ENCODE peak calls at places on chromosomes 5 and 9, in ten cellular contexts. G is fibroblast of pulmonary artery, T is pancreas, H is fibroblast of lung, Y is nephron progenitor cell, S is PC-9, J is kidney, K is fibroblast of mammary gland, D is heart left ventricle, L is neural progenitor cell. B is an unnamed sample.

GRCh38 chr5:101429241-101429640 is 526.2 kb upstream of the ST8SIA4 start:
- DNase-seq in H (peak; percentile 79), J (no peak), D (no peak), K (peak; percentile 74), T (no peak), S (no peak), Y (no peak), L (no peak), G (peak; percentile 13), B (no peak)

GRCh38 chr9:34650816-34651215 is 1.2 kb upstream of the IL11RA start:
- DNase-seq in S (no peak), T (no peak), G (peak; percentile 40), H (peak; percentile 46), J (no peak), D (no peak), L (no peak), K (peak; percentile 40), Y (no peak), B (no peak)

GRCh38 chr5:22649076-22649475 is 204.1 kb downstream of the CDH12 start:
- DNase-seq in H (no peak), T (peak; percentile 12), Y (no peak), K (no peak), J (no peak), G (peak; percentile 65), S (peak; percentile 7), D (no peak), L (no peak), B (peak; percentile 23)

GRCh38 chr5:10859393-10860195 is 98.6 kb upstream of the DAP start:
- DNase-seq in H (no peak), K (no peak), J (no peak), G (no peak), Y (peak; percentile 34), S (no peak), L (peak; percentile 45), T (no peak), D (no peak), B (no peak)

GRCh38 chr9:124735121-124735520 is 36.0 kb downstream of the NR6A1 start:
- DNase-seq in Y (no peak), G (peak; percentile 75), J (no peak), D (no peak), T (no peak), L (no peak), S (peak; percentile 45), K (peak; percentile 47), H (peak; percentile 85), B (peak; percentile 48)

GRCh38 chr9:105070176-105070575 is 142.2 kb upstream of the ABCA1 start:
- DNase-seq in S (no peak), J (no peak), D (no peak), L (no peak), G (peak; percentile 31), H (peak; percentile 62), K (no peak), T (no peak), Y (no peak), B (no peak)

GRCh38 chr9:33375841-33376321 is 26.5 kb downstream of the AQP7 start:
- DNase-seq in Y (no peak), J (no peak), S (no peak), H (no peak), L (no peak), D (no peak), T (no peak), K (peak; percentile 29), G (peak; percentile 59), B (no peak)

GRCh38 chr5:5665225-5666075 is 243.0 kb downstream of the ICE1 start:
- DNase-seq in S (no peak), H (peak; percentile 23), K (no peak), J (no peak), D (no peak), T (no peak), L (no peak), Y (no peak), G (no peak), B (peak; percentile 78)

GRCh38 chr9:85640425-85640824 is 101.3 kb downstream of the AGTPBP1 start:
- DNase-seq in L (no peak), Y (no peak), J (no peak), K (no peak), T (no peak), S (no peak), G (no peak), D (no peak), H (no peak), B (no peak)

GRCh38 chr5:28766565-28767158 is 1728.3 kb upstream of the CDH9 start:
- DNase-seq in T (no peak), S (peak; percentile 23), D (no peak), Y (peak; percentile 25), G (peak; percentile 69), J (no peak), H (peak; percentile 35), L (peak; percentile 51), K (peak; percentile 36), B (peak; percentile 69)

GRCh38 chr9:115202960-115203751 is 85.2 kb upstream of the TNC start:
- DNase-seq in G (peak; percentile 31), H (peak; percentile 87), T (no peak), S (no peak), L (no peak), K (peak; percentile 99), J (no peak), Y (no peak), D (no peak), B (no peak)

GRCh38 chr5:129114539-129115193 is 20.1 kb downstream of the ISOC1 start:
- DNase-seq in Y (no peak), K (no peak), T (no peak), S (no peak), L (no peak), G (no peak), H (no peak), J (no peak), D (no peak), B (no peak)

DNA sequence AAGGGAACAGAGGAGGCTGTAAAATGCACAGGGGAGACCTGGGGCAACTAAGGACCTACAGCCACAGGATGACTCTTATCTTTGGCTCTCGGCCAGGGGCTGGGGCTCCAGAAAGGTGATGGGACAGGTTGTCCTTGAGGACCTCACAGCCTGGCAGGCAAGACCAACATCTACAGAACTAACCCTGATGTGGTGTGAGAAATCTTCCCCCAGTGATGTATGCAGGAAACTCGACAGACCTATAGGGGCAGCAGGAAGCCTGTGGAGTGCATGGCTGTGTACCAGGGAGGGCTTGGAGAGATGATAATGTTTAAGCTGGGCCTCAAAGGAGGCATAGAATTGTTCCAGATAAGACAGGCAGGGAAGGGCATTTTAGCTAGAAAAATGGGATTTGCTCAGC is 68.4 kb upstream of the SLC25A51 start:
- DNase-seq in H (peak; percentile 39), D (peak; percentile 47), K (no peak), L (peak; percentile 29), Y (no peak), S (no peak), G (peak; percentile 48), T (peak; percentile 43), J (peak; percentile 41), B (peak; percentile 21)
- TF ChIP-seq CTCF in H (no peak), D (no peak), K (peak; percentile 29), L (peak; percentile 19), Y (peak; percentile 7), S (no peak), G (peak; percentile 41), T (no peak), J (no peak), B (no peak)

GRCh38 chr5:149828161-149829011 is 98.3 kb downstream of the PPARGC1B start:
- DNase-seq in H (peak; percentile 84), T (peak; percentile 63), J (peak; percentile 90), D (peak; percentile 86), L (peak; percentile 93), G (peak; percentile 98), Y (peak; percentile 93), K (peak; percentile 93), S (peak; percentile 87), B (peak; percentile 99)

GRCh38 chr5:149827501-149827990 is 97.4 kb downstream of the PPARGC1B start:
- DNase-seq in H (no peak), G (no peak), Y (no peak), T (no peak), S (no peak), L (no peak), J (no peak), D (no peak), K (no peak), B (no peak)

GRCh38 chr5:149830579-149830978 is 100.5 kb downstream of the PPARGC1B start:
- DNase-seq in S (no peak), K (no peak), Y (no peak), G (no peak), L (no peak), T (no peak), H (no peak), D (no peak), J (no peak), B (no peak)

GRCh38 chr5:149831492-149831891 is 101.4 kb downstream of the PPARGC1B start:
- DNase-seq in K (peak; percentile 48), G (peak; percentile 39), T (no peak), S (peak; percentile 7), D (no peak), J (no peak), Y (no peak), H (peak; percentile 29), L (no peak), B (peak; percentile 74)

DNA sequence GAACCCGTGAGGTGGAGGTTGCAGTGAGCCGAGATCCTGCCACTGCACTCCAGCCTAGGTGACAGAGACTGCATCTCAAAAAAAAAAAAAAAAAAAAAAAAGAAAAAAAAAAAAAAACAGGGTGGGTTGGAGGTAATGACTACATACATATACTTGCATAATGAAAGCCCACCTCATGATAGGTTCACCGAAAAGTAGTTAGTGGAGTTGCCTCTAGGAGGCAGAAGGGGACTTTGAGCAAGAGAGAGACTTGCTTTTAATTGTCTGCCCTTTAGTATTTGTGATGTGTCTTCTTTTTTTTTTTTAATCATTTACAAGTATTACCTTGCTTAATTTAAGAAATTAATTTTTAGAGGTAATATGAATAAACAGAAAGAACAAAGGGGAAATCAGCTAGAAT is 99.8 kb downstream of the PPARGC1B start:
- DNase-seq in L (peak; percentile 33), Y (no peak), D (no peak), J (no peak), S (no peak), G (no peak), T (no peak), K (peak; percentile 22), H (no peak), B (peak; percentile 26)
- TF ChIP-seq CTCF in L (peak; percentile 44), Y (peak; percentile 21), D (peak; percentile 8), J (no peak), S (peak; percentile 22), G (peak; percentile 19), T (no peak), K (peak; percentile 33), H (no peak), B (no peak)

GRCh38 chr5:136714286-136714685 is 348.9 kb upstream of the TRPC7 start:
- DNase-seq in T (no peak), D (no peak), S (no peak), Y (no peak), K (no peak), H (no peak), G (no peak), L (no peak), J (no peak), B (no peak)

GRCh38 chr5:136712628-136713027 is 347.3 kb upstream of the TRPC7 start:
- DNase-seq in D (no peak), H (no peak), L (no peak), J (no peak), Y (no peak), T (no peak), K (no peak), S (no peak), G (no peak), B (no peak)

GRCh38 chr5:136710834-136711233 is 345.5 kb upstream of the TRPC7 start:
- DNase-seq in D (no peak), S (no peak), T (no peak), Y (no peak), J (no peak), H (no peak), K (no peak), G (no peak), L (no peak), B (no peak)
- TF ChIP-seq CTCF in D (no peak), S (no peak), T (no peak), Y (no peak), J (no peak), H (no peak), K (no peak), G (no peak), L (no peak), B (no peak)

GRCh38 chr5:57764479-57765089 is 282.0 kb upstream of the ACTBL2 start:
- DNase-seq in Y (no peak), H (no peak), K (no peak), G (no peak), J (no peak), L (no peak), S (no peak), T (no peak), D (no peak), B (no peak)
- TF ChIP-seq CTCF in Y (no peak), H (no peak), K (no peak), G (no peak), J (no peak), L (no peak), S (no peak), T (no peak), D (no peak), B (no peak)